ENCODE peak calls at places on chromosomes 7 and 10, in seven cellular contexts. X is mammary epithelial cell, E is ascending aorta, Y is progenitor cell of endocrine pancreas, D is PC-9, P is B cell, R is ovary. Q is an unnamed sample.

GRCh38 chr10:129770286-129770685 is 193.8 kb downstream of the EBF3 start:
- DNase-seq in X (no peak), E (no peak), Y (peak), D (no peak), P (no peak), R (no peak), Q (no peak)

GRCh38 chr10:101938316-101939272 is 95.0 kb upstream of the KCNIP2 start:
- DNase-seq in X (peak), E (no peak), Y (no peak), D (peak), P (peak), R (peak), Q (no peak)

GRCh38 chr7:76074972-76075370 is 27.1 kb downstream of the MDH2 start:
- DNase-seq in X (no peak), E (no peak), Y (no peak), D (no peak), P (no peak), R (no peak), Q (no peak)

GRCh38 chr7:113404245-113404644 is 285.9 kb upstream of the SMIM30 start:
- DNase-seq in X (no peak), E (no peak), Y (no peak), D (no peak), P (no peak), R (no peak), Q (no peak)

GRCh38 chr7:12504144-12504543 is 66.4 kb upstream of the SCIN start:
- DNase-seq in X (no peak), E (no peak), Y (no peak), D (no peak), P (no peak), R (no peak), Q (no peak)

GRCh38 chr7:5422324-5423271 is 1.0 kb downstream of the TNRC18 start:
- DNase-seq in X (no peak), E (no peak), Y (no peak), D (no peak), P (no peak), R (no peak), Q (no peak)

GRCh38 chr7:151086802-151087246 is 549 bp downstream of the AGAP3 start:
- DNase-seq in X (peak), E (no peak), Y (no peak), D (no peak), P (no peak), R (no peak), Q (no peak)

GRCh38 chr7:12470930-12471329 is 67.3 kb upstream of the VWDE start:
- DNase-seq in X (no peak), E (no peak), Y (no peak), D (no peak), P (no peak), R (no peak), Q (no peak)

GRCh38 chr7:17136156-17136555 is 162.3 kb upstream of the AHR start:
- DNase-seq in X (no peak), E (no peak), Y (no peak), D (no peak), P (no peak), R (no peak), Q (no peak)

GRCh38 chr10:71805776-71806705 is 32.7 kb upstream of the VSIR start:
- DNase-seq in X (no peak), E (no peak), Y (no peak), D (no peak), P (no peak), R (no peak), Q (no peak)

GRCh38 chr7:4792537-4793126 is 17.2 kb downstream of the AP5Z1 start:
- DNase-seq in X (no peak), E (no peak), Y (no peak), D (no peak), P (peak), R (peak), Q (no peak)

GRCh38 chr7:107355616-107356015 is 114.2 kb upstream of the GPR22 start:
- DNase-seq in X (peak), E (no peak), Y (no peak), D (no peak), P (no peak), R (no peak), Q (no peak)

GRCh38 chr7:7920481-7920880 is 48.1 kb upstream of the GLCCI1 start:
- DNase-seq in X (peak), E (no peak), Y (no peak), D (no peak), P (peak), R (no peak), Q (no peak)

GRCh38 chr10:19702215-19702614 is 114.0 kb upstream of the PLXDC2 start:
- DNase-seq in X (peak), E (no peak), Y (no peak), D (no peak), P (no peak), R (no peak), Q (no peak)

GRCh38 chr10:125158528-125159485 is 1.6 kb downstream of the CTBP2 start:
- DNase-seq in X (peak), E (no peak), Y (no peak), D (no peak), P (peak), R (peak), Q (no peak)

GRCh38 chr7:111867348-111867931 is 305.1 kb upstream of the IMMP2L start:
- DNase-seq in X (no peak), E (no peak), Y (no peak), D (no peak), P (no peak), R (no peak), Q (no peak)

GRCh38 chr7:102413071-102413470 is 16.9 kb downstream of the PRKRIP1 start:
- DNase-seq in X (no peak), E (no peak), Y (no peak), D (no peak), P (no peak), R (no peak), Q (no peak)

GRCh38 chr10:96292971-96293909 is 11.0 kb upstream of the DNTT start:
- DNase-seq in X (peak), E (no peak), Y (no peak), D (no peak), P (peak), R (no peak), Q (no peak)

GRCh38 chr7:95471076-95471475 is 14.7 kb upstream of the ASB4 start:
- DNase-seq in X (no peak), E (no peak), Y (no peak), D (no peak), P (no peak), R (no peak), Q (no peak)

GRCh38 chr10:116771101-116771705 is 28.8 kb upstream of the HSPA12A start:
- DNase-seq in X (peak), E (no peak), Y (no peak), D (no peak), P (no peak), R (peak), Q (no peak)

GRCh38 chr7:127874049-127874636 is 157.1 kb downstream of the LRRC4 start:
- DNase-seq in X (no peak), E (no peak), Y (no peak), D (no peak), P (no peak), R (no peak), Q (no peak)

GRCh38 chr10:73641272-73642060 is at the start of gene MYOZ1:
- DNase-seq in X (peak), E (no peak), Y (no peak), D (no peak), P (no peak), R (no peak), Q (no peak)

GRCh38 chr7:134419085-134419484 is 39.8 kb downstream of the AKR1B1 start:
- DNase-seq in X (no peak), E (no peak), Y (no peak), D (no peak), P (no peak), R (no peak), Q (no peak)

GRCh38 chr10:123583639-123584418 is 82.3 kb upstream of the GPR26 start:
- DNase-seq in X (peak), E (peak), Y (peak), D (no peak), P (no peak), R (peak), Q (no peak)

GRCh38 chr10:112383325-112383724 is 9.4 kb downstream of the ACSL5 start:
- DNase-seq in X (peak), E (no peak), Y (no peak), D (peak), P (no peak), R (peak), Q (no peak)

GRCh38 chr7:151429555-151430331 is 10.2 kb downstream of the CRYGN start:
- DNase-seq in X (no peak), E (no peak), Y (no peak), D (peak), P (no peak), R (peak), Q (peak)

GRCh38 chr7:44134943-44135628 is 6.0 kb downstream of the MYL7 start:
- DNase-seq in X (no peak), E (no peak), Y (no peak), D (peak), P (no peak), R (no peak), Q (no peak)

GRCh38 chr10:117463545-117463920 is 79.0 kb upstream of the EMX2 start:
- DNase-seq in X (peak), E (no peak), Y (no peak), D (no peak), P (no peak), R (no peak), Q (no peak)

GRCh38 chr7:75885011-75885410 is 6.2 kb downstream of the RHBDD2 start:
- DNase-seq in X (no peak), E (no peak), Y (no peak), D (no peak), P (no peak), R (no peak), Q (no peak)

GRCh38 chr10:73871915-73872710 is 2.2 kb downstream of the CAMK2G start:
- DNase-seq in X (no peak), E (no peak), Y (no peak), D (peak), P (no peak), R (no peak), Q (no peak)

GRCh38 chr7:112891698-112892097 is 101.5 kb upstream of the TMEM168 start:
- DNase-seq in X (no peak), E (no peak), Y (no peak), D (no peak), P (no peak), R (no peak), Q (no peak)

GRCh38 chr10:110992011-110992800 is 72.8 kb downstream of the SHOC2 start:
- DNase-seq in X (peak), E (no peak), Y (no peak), D (no peak), P (no peak), R (no peak), Q (no peak)

GRCh38 chr10:44986670-44987069 is 8.1 kb upstream of the DEPP1 start:
- DNase-seq in X (no peak), E (no peak), Y (no peak), D (no peak), P (no peak), R (no peak), Q (no peak)

GRCh38 chr10:132707121-132707775 is 78.7 kb downstream of the NKX6-2 start:
- DNase-seq in X (no peak), E (no peak), Y (no peak), D (no peak), P (no peak), R (no peak), Q (no peak)

GRCh38 chr10:132709471-132709951 is 76.4 kb downstream of the NKX6-2 start:
- DNase-seq in X (no peak), E (no peak), Y (no peak), D (no peak), P (no peak), R (no peak), Q (no peak)

GRCh38 chr10:132708936-132709335 is 77.0 kb downstream of the NKX6-2 start:
- DNase-seq in X (no peak), E (no peak), Y (no peak), D (no peak), P (no peak), R (no peak), Q (no peak)

GRCh38 chr10:132707776-132708171 is 78.2 kb downstream of the NKX6-2 start:
- DNase-seq in X (no peak), E (no peak), Y (no peak), D (no peak), P (no peak), R (no peak), Q (no peak)

DNA sequence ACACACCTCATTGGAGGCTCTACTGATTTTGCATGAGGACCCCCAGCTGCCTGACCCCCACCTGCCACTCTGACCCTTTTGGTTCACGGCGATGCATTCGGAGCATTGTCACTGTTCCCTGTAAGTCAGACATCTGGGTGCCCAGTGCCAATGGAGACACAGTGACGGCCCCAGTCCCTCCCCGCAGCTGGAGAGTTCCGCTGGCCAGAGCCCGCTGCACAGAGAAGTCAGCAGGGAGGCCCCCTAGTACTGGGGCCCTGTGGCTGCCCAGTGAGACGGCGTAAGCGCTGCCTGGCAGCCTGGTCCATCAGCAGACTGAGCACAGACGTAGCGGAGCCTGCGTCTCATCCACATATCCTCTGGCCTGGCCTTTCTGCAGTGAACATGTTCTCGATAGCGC is 77.5 kb downstream of the NKX6-2 start:
- DNase-seq in X (no peak), E (no peak), Y (no peak), D (no peak), P (no peak), R (no peak), Q (no peak)
- TF ChIP-seq CTCF in X (no peak), E (no peak), Y (no peak), D (no peak), P (no peak), R (no peak), Q (no peak)

GRCh38 chr10:77974396-77975074 is 48.0 kb upstream of the DLG5 start:
- DNase-seq in X (peak), E (no peak), Y (no peak), D (no peak), P (no peak), R (no peak), Q (no peak)
- TF ChIP-seq CTCF in X (peak), E (peak), Y (peak), D (peak), P (no peak), R (no peak), Q (no peak)

GRCh38 chr10:209357-209756 is 74.1 kb downstream of the ZMYND11 start:
- DNase-seq in X (no peak), E (no peak), Y (no peak), D (no peak), P (no peak), R (no peak), Q (no peak)
- TF ChIP-seq CTCF in X (no peak), E (no peak), Y (no peak), D (peak), P (no peak), R (no peak), Q (no peak)

GRCh38 chr7:1807821-1808600 is 137.9 kb downstream of the ELFN1 start:
- DNase-seq in X (no peak), E (no peak), Y (no peak), D (peak), P (no peak), R (no peak), Q (no peak)

GRCh38 chr7:1806354-1806753 is 136.3 kb downstream of the ELFN1 start:
- DNase-seq in X (no peak), E (no peak), Y (no peak), D (peak), P (no peak), R (no peak), Q (no peak)

GRCh38 chr7:1802899-1803298 is 132.8 kb downstream of the ELFN1 start:
- DNase-seq in X (no peak), E (no peak), Y (no peak), D (peak), P (no peak), R (no peak), Q (no peak)

GRCh38 chr7:1800876-1801275 is 130.8 kb downstream of the ELFN1 start:
- DNase-seq in X (no peak), E (no peak), Y (no peak), D (no peak), P (no peak), R (no peak), Q (no peak)

GRCh38 chr7:1804310-1804709 is 134.2 kb downstream of the ELFN1 start:
- DNase-seq in X (no peak), E (no peak), Y (no peak), D (peak), P (no peak), R (no peak), Q (no peak)
- TF ChIP-seq CTCF in X (no peak), E (no peak), Y (no peak), D (no peak), P (no peak), R (no peak), Q (no peak)

DNA sequence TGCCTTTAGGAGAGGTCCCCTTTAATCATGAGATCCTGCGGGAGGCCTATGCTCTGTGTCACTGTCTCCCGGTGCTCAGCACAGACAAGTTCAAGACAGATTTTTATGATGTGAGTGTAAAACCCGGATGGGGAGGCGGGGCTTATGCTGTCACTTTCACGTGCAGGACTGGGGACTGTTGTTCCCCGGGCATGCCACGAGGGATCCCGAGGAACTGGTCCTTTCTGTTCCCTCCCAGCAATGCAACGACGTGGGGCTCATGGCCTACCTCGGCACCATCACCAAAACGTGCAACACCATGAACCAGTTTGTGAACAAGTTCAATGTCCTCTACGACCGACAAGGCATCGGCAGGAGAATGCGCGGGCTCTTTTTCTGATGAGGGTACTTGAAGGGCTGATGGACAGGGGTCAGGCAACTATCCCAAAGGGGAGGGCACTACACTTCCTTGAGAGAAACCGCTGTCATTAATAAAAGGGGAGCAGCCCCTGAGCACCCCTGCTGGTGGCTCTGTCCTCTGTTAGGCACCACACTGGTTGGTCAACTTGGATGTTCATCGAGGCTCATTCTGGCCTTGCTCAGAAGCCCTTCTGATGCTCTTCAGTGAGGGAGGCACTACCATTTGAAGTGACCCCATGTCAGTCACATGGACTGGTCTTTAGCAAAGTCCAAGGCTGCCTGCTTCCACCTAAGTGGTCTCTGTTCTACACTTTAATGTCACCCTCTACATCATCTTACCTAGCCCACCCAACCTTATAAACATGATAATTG is 2.8 kb downstream of the COPS6 start:
- DNase-seq in X (peak), E (no peak), Y (no peak), D (peak), P (no peak), R (no peak), Q (no peak)
- TF ChIP-seq CTCF in X (no peak), E (no peak), Y (no peak), D (no peak), P (no peak), R (no peak), Q (no peak)

GRCh38 chr10:2935647-2936386 is 131.5 kb upstream of the PFKP start:
- DNase-seq in X (no peak), E (no peak), Y (no peak), D (no peak), P (no peak), R (no peak), Q (no peak)

GRCh38 chr10:2933924-2934323 is 133.4 kb upstream of the PFKP start:
- DNase-seq in X (no peak), E (no peak), Y (no peak), D (no peak), P (no peak), R (no peak), Q (no peak)

GRCh38 chr10:2942937-2943336 is 124.4 kb upstream of the PFKP start:
- DNase-seq in X (no peak), E (no peak), Y (no peak), D (no peak), P (no peak), R (no peak), Q (no peak)

GRCh38 chr10:2936816-2937215 is 130.5 kb upstream of the PFKP start:
- DNase-seq in X (no peak), E (no peak), Y (no peak), D (no peak), P (no peak), R (no peak), Q (no peak)

GRCh38 chr10:2938869-2939268 is 128.5 kb upstream of the PFKP start:
- DNase-seq in X (no peak), E (no peak), Y (no peak), D (no peak), P (no peak), R (no peak), Q (no peak)
- TF ChIP-seq CTCF in X (no peak), E (no peak), Y (no peak), D (no peak), P (no peak), R (no peak), Q (no peak)

DNA sequence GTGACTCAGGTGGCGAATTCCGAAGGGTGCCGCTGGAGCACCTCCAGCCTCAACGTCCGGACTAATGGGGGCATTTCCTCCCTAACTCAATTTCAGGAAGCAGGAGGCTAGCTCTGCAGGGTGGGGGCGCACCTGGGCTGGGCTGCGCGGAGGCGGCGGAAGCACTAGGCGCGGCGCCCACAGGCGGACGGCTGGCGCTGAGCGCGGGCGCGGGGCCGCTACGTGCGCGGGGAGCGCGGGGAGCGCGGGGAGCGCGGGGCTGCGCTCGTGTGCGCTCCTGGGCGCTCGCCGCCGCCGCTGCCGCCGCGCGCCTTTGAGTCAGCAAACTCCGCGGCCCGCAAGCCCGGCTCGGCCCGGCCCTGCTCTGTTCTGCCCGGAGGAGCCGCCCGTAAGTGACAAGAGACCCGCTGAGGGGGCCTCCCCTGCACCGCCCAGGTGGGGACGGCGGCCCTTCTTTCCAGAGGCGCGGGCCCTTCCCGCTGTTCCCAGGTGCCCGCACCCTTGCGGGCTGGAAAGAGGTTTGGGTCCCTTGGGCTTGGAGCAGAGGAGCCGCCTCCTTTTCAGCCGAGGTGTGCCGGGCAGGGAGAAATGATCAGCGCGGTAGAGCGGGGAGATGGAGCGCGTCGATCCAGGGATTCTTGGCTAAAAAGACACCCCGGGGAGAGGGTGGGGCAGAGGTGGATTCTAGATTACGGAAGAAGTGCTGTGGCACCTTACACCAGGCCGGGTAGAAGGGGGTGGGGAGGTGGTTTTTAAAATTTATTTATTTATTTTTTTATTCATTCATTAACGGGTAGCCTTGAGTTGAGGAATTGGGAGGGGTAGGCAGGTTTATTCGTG is at the start of gene SNX10:
- DNase-seq in X (peak), E (no peak), Y (peak), D (peak), P (peak), R (no peak), Q (peak)
- TF ChIP-seq CTCF in X (peak), E (no peak), Y (peak), D (peak), P (peak), R (no peak), Q (no peak)